ENCODE peak calls at places on chromosomes 12 and 14, in ten cellular contexts. X is tibial artery, B is right lobe of liver, Z is astrocyte, J is endothelial cell of umbilical vein, V is Caco-2, K is ascending aorta, P is Peyer's patch, T is small intestine, C is adrenal gland. R is an unnamed sample. For H3K36me3, H3K4me1 and H3K27me3, the result is how much of the 10 kb centered on the place peaks cover.

GRCh38 chr14:71680733-71681387 is 251.4 kb upstream of the RGS6 start:
- DNase-seq in C (no peak), V (no peak), T (no peak), K (no peak), J (no peak), Z (no peak), P (no peak), B (no peak), X (no peak), R (no peak)

GRCh38 chr12:613996-614726 is 49.1 kb downstream of the NINJ2 start:
- DNase-seq in T (no peak), P (peak), Z (no peak), V (peak), B (no peak), K (peak), J (peak), C (no peak), X (no peak), R (peak)

GRCh38 chr14:101364503-101365328 is 196.6 kb upstream of the DIO3 start:
- DNase-seq in B (peak), K (peak), T (no peak), P (peak), J (no peak), C (peak), V (no peak), Z (no peak), X (peak), R (no peak)

GRCh38 chr14:105138021-105138541 is 30.5 kb downstream of the JAG2 start:
- DNase-seq in X (peak), Z (no peak), P (no peak), B (peak), V (peak), K (peak), T (no peak), C (no peak), J (no peak), R (no peak)

GRCh38 chr14:94372021-94372605 is 16.3 kb downstream of the SERPINA1 start:
- DNase-seq in C (no peak), J (no peak), B (peak), P (peak), T (no peak), V (no peak), K (peak), Z (no peak), X (no peak), R (no peak)

GRCh38 chr14:103296007-103296406 is 38.0 kb upstream of the EIF5 start:
- DNase-seq in C (no peak), B (no peak), P (peak), J (peak), T (no peak), V (no peak), Z (peak), X (no peak), K (no peak), R (no peak)

GRCh38 chr12:6334359-6334758 is 7.5 kb downstream of the TNFRSF1A start:
- DNase-seq in B (no peak), K (no peak), T (no peak), Z (no peak), P (no peak), X (no peak), J (no peak), V (no peak), C (no peak), R (no peak)

GRCh38 chr12:54371328-54372112 is 7.2 kb upstream of the GPR84 start:
- DNase-seq in J (peak), K (no peak), C (no peak), V (no peak), T (no peak), P (peak), Z (no peak), B (no peak), X (peak), R (no peak)

DNA sequence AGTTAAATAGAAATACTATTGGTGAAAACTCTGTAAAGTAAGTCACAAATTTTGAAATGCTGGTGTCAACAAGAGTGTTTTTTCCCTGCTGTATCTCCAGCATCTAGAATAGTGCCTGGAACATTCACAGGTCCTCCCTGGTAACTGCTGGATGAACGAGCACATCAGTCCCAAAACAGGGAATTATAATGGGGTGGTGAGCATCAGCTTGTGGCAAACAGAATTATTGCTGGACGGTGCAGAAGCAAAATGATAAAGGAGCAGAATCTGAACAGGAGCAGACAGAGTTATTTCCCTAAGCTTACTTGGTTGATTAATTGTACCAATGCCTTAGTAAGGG is 129.9 kb downstream of the GRIP1 start:
- DNase-seq in T (no peak), J (no peak), C (no peak), P (no peak), X (no peak), B (no peak), V (no peak), K (no peak), Z (no peak), R (no peak)
- H3K36me3 ChIP-seq in T (under half), J (under half), C (under half), P (under half), X (under half), B (under half), V (under half), K (under half), Z (under half), R (under half)

GRCh38 chr14:74596747-74597456 is 15.1 kb downstream of the LTBP2 start:
- DNase-seq in J (no peak), X (no peak), Z (peak), B (no peak), C (no peak), V (no peak), T (no peak), K (no peak), P (no peak), R (no peak)

GRCh38 chr14:74601982-74602381 is 10.1 kb downstream of the LTBP2 start:
- DNase-seq in T (peak), C (no peak), K (no peak), J (no peak), B (no peak), Z (no peak), P (no peak), X (no peak), V (peak), R (no peak)

GRCh38 chr14:74595006-74595735 is 16.9 kb downstream of the LTBP2 start:
- DNase-seq in X (peak), K (peak), P (no peak), V (no peak), B (no peak), J (peak), T (no peak), C (no peak), Z (peak), R (no peak)

GRCh38 chr14:74599946-74600345 is 12.1 kb downstream of the LTBP2 start:
- DNase-seq in V (no peak), B (no peak), X (no peak), T (no peak), P (no peak), J (no peak), K (no peak), Z (no peak), C (no peak), R (no peak)

GRCh38 chr14:74599201-74599809 is 12.7 kb downstream of the LTBP2 start:
- DNase-seq in J (peak), X (peak), B (no peak), Z (no peak), K (no peak), P (no peak), V (no peak), C (no peak), T (no peak), R (no peak)
- H3K4me1 ChIP-seq in J (under half), X (under half), B (under half), Z (under half), K (under half), P (under half), V (under half), C (under half), T (under half), R (under half)

GRCh38 chr12:48993787-48994186 is 5.4 kb downstream of the DDN start:
- DNase-seq in Z (no peak), J (no peak), X (no peak), T (no peak), B (no peak), K (no peak), P (no peak), C (no peak), V (no peak), R (no peak)

GRCh38 chr12:48996794-48997718 is 2.1 kb downstream of the DDN start:
- DNase-seq in Z (peak), T (peak), K (peak), B (peak), J (peak), C (peak), V (peak), X (peak), P (peak), R (peak)

GRCh38 chr12:48994224-48995060 is 4.7 kb downstream of the DDN start:
- DNase-seq in Z (no peak), X (no peak), B (no peak), C (no peak), K (no peak), J (no peak), P (no peak), T (no peak), V (no peak), R (no peak)

GRCh38 chr12:48997719-48998496 is 1.3 kb downstream of the DDN start:
- DNase-seq in K (no peak), C (no peak), B (no peak), X (no peak), V (peak), T (no peak), P (peak), J (no peak), Z (no peak), R (peak)

GRCh38 chr12:48995061-48995879 is 3.9 kb downstream of the DDN start:
- DNase-seq in Z (peak), K (peak), P (peak), C (peak), T (peak), X (peak), V (peak), J (peak), B (peak), R (peak)
- H3K27me3 ChIP-seq in Z (under half), K (under half), P (under half), C (under half), T (under half), X (under half), V (under half), J (under half), B (under half), R (under half)

DNA sequence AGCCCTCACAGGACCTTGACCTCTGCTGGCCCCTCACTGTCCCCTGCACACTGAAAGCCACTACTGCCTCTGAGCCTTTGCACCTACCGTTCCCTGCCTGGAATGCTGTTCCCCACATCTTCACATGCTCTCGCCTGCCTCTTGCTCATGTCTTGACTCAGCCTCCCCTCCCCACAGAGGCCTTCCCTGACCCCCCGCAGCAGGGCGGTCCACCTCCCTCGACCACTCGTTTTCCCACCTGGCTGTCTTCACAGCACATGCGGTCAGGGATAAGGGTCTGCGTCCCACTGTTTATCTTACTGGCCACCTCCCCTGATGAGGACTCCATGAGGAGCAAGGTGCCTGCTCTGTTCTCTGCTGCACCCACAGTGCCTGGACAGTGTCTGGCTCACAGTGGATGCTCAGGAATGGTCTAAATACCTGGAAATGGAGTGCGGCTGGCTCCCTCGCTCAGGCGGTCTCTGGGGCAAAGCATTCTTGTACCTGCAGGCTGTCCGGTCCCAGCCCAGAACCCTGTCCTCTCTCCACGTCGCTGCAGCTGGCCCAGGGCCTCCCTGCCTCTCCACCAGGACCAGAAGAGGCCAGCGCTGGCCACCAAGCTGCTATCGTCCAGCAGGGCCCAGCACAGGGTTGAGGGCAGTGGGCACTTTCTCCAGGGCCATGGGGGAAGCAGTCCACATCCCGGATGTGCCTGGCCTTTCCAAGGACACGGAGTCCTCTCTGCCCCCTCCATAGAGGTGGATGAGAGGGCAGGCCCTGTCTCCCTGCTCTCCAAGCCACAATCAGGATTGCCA is 107.4 kb downstream of the NCOR2 start:
- DNase-seq in T (no peak), V (no peak), B (no peak), Z (no peak), P (no peak), J (no peak), X (no peak), C (no peak), K (no peak), R (no peak)
- H3K36me3 ChIP-seq in T (under half), V (under half), B (under half), Z (under half), P (under half), J (under half), X (under half), C (under half), K (under half), R (under half)

GRCh38 chr14:21038416-21039058 is 3.6 kb upstream of the RNASE7 start:
- DNase-seq in J (no peak), C (no peak), T (no peak), B (no peak), Z (no peak), K (no peak), P (no peak), X (no peak), V (no peak), R (no peak)
- H3K4me1 ChIP-seq in J (under half), C (half or more), T (under half), B (under half), Z (under half), K (under half), P (under half), X (under half), V (under half), R (under half)

GRCh38 chr14:61588419-61588901 is 106.9 kb upstream of the HIF1A start:
- DNase-seq in J (peak), X (peak), T (no peak), P (no peak), B (no peak), V (no peak), K (no peak), Z (peak), C (peak), R (no peak)
- H3K27me3 ChIP-seq in J (under half), X (under half), T (under half), P (under half), B (under half), V (under half), K (under half), Z (under half), C (under half), R (under half)

GRCh38 chr12:117026343-117026742 is 72.9 kb downstream of the TESC start:
- DNase-seq in P (peak), T (no peak), K (no peak), V (no peak), B (no peak), C (peak), J (no peak), X (no peak), Z (no peak), R (no peak)

GRCh38 chr12:117025481-117026151 is 73.6 kb downstream of the TESC start:
- DNase-seq in X (peak), V (peak), K (peak), T (peak), J (peak), C (peak), Z (peak), B (no peak), P (peak), R (peak)

GRCh38 chr12:117022465-117022864 is 76.8 kb downstream of the TESC start:
- DNase-seq in T (no peak), P (no peak), X (no peak), Z (no peak), K (peak), V (no peak), J (no peak), B (no peak), C (no peak), R (no peak)

GRCh38 chr12:117024961-117025480 is 74.2 kb downstream of the TESC start:
- DNase-seq in C (peak), B (no peak), T (no peak), V (no peak), P (peak), X (no peak), K (no peak), Z (no peak), J (no peak), R (no peak)

DNA sequence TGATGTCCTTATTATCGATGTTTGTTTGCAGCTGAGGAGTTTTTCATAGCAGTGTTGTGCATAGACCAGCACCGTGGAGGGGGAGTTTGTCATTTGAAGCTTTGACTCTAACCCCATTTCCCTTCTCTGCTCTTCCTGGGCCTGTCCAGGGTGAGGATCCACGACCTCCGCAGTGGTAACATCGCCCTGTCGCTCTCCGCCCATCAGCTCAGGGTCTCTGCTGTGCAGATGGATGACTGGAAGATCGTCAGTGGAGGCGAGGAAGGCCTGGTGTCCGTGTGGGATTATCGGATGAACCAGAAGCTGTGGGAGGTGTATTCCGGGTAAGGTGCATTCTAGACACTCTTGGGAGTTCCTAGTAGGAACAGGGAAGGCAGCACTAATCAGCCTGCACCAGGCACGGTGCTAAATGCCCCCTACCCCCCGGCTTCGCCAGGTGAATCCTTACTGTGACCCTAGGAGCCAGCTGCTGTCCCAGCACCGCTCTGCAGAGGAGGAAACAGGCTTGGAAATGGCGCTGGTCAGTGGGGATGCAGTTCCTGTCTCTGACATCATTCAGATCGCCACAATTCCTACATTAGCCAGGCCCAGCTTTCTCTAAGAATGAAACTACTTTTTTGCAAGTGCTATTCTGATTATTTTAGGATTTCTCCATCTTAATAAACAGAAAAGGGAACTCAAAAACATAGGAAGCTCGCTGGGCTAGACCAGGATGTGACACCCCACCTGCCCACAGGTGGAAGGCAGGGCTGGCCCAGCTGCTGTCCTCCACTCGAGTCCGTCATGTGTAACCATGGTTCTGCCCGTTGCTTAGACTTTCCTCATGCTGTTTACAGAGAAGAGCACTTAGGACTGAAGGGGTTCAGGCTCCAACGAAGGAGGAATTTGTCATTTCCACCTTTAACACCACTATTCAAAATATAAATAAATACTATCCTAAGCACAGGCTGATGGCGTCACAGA is 74.9 kb downstream of the TESC start:
- DNase-seq in V (no peak), B (no peak), J (no peak), C (peak), X (no peak), T (no peak), Z (no peak), K (peak), P (no peak), R (no peak)
- H3K36me3 ChIP-seq in V (under half), B (under half), J (under half), C (under half), X (under half), T (under half), Z (under half), K (under half), P (under half), R (under half)

GRCh38 chr12:116375278-116375842 is 97.9 kb upstream of the MED13L start:
- DNase-seq in C (no peak), P (no peak), V (no peak), T (no peak), J (no peak), B (peak), X (no peak), K (no peak), Z (no peak), R (no peak)
- H3K4me1 ChIP-seq in C (under half), P (under half), V (under half), T (under half), J (under half), B (under half), X (under half), K (under half), Z (under half), R (under half)

DNA sequence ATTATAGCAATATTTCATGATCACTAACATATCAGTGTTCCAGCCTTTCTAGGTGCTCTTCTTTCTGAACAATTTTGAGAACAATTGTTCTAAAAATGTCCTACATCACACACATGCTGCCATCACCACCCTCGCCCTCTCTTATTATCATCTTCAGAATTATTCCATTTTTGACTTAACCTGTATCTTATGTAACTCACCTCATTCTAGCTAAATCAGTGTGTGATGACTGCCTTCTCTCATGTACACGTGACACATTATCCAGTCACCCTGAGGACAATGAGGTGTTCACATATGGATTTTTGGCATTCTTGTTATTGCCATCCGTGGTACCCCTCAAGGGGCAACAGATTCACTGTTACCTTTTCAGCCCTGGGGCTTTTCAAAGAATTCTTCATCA is 87.3 kb downstream of the RFX4 start:
- DNase-seq in V (no peak), B (no peak), J (no peak), K (no peak), X (no peak), C (no peak), T (no peak), P (no peak), Z (no peak), R (no peak)
- H3K27me3 ChIP-seq in V (under half), B (under half), J (under half), K (under half), X (under half), C (under half), T (under half), P (under half), Z (under half), R (under half)

DNA sequence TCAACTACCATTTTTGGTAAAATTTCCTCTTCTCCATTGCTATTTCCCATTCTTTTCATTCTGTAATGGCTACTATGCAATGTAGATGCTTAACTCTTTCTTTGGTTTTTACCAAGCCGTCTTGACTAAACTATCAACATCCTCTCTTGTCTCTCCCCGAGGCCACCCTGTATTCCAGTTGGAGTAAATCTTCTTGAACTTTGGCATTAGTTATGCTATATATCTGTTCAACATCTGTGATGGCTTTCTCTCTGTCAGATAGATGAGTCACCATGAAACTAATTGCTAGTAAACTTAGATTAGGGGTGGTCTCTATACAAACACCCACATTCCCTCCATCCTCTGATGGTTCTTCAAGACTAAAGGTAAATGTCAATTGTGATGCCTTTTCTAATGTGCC is 63.4 kb downstream of the LMO3 start:
- DNase-seq in X (no peak), K (no peak), P (no peak), J (no peak), C (no peak), T (no peak), V (no peak), B (no peak), Z (no peak), R (no peak)
- H3K36me3 ChIP-seq in X (under half), K (under half), P (under half), J (under half), C (under half), T (under half), V (under half), B (under half), Z (under half), R (under half)

R was measured in CD8-positive, alpha-beta memory T cell.